ENCODE peak calls at places on chromosomes 12 and 14, in six cellular contexts. One of them, this sample, is unnamed.

GRCh38 chr12:28710882-28711281 is 438.2 kb upstream of the FAR2 start:
- DNase-seq in cerebellar nuclear complex: no peak
- DNase-seq in ecto neural progenitor cell: no peak
- DNase-seq in ureter: no peak
- DNase-seq in activated naive CD8-positive, alpha-beta T cell treated with anti-CD3 and anti-CD28 coated beads, Interleukin-2, amount 50 U/mL, for 24 hours: no peak
- DNase-seq in NCI-H1105: no peak
- DNase-seq in this sample: no peak

GRCh38 chr12:30882706-30883105 is 43.8 kb upstream of the TSPAN11 start:
- DNase-seq in ecto neural progenitor cell: peak
- DNase-seq in ureter: no peak
- DNase-seq in activated naive CD8-positive, alpha-beta T cell treated with anti-CD3 and anti-CD28 coated beads, Interleukin-2, amount 50 U/mL, for 24 hours: no peak
- DNase-seq in NCI-H1105: no peak
- DNase-seq in cerebellar nuclear complex: peak
- DNase-seq in this sample: no peak

GRCh38 chr12:119229837-119230236 is 51.1 kb downstream of the HSPB8 start:
- DNase-seq in NCI-H1105: no peak
- DNase-seq in cerebellar nuclear complex: no peak
- DNase-seq in activated naive CD8-positive, alpha-beta T cell treated with anti-CD3 and anti-CD28 coated beads, Interleukin-2, amount 50 U/mL, for 24 hours: no peak
- DNase-seq in ureter: no peak
- DNase-seq in ecto neural progenitor cell: peak
- DNase-seq in this sample: peak

GRCh38 chr14:91924871-91925726 is 22.4 kb downstream of the FBLN5 start:
- DNase-seq in ureter: no peak
- DNase-seq in activated naive CD8-positive, alpha-beta T cell treated with anti-CD3 and anti-CD28 coated beads, Interleukin-2, amount 50 U/mL, for 24 hours: no peak
- DNase-seq in NCI-H1105: no peak
- DNase-seq in cerebellar nuclear complex: no peak
- DNase-seq in ecto neural progenitor cell: no peak
- DNase-seq in this sample: no peak

GRCh38 chr12:53495903-53496751 is 3.1 kb downstream of the MAP3K12 start:
- DNase-seq in NCI-H1105: no peak
- DNase-seq in activated naive CD8-positive, alpha-beta T cell treated with anti-CD3 and anti-CD28 coated beads, Interleukin-2, amount 50 U/mL, for 24 hours: no peak
- DNase-seq in ureter: no peak
- DNase-seq in cerebellar nuclear complex: no peak
- DNase-seq in ecto neural progenitor cell: peak
- DNase-seq in this sample: peak

GRCh38 chr12:41014643-41015020 is 173.5 kb upstream of the PDZRN4 start:
- DNase-seq in ureter: no peak
- DNase-seq in cerebellar nuclear complex: no peak
- DNase-seq in NCI-H1105: no peak
- DNase-seq in ecto neural progenitor cell: no peak
- DNase-seq in activated naive CD8-positive, alpha-beta T cell treated with anti-CD3 and anti-CD28 coated beads, Interleukin-2, amount 50 U/mL, for 24 hours: no peak
- DNase-seq in this sample: no peak

GRCh38 chr14:100132903-100133510 is 26.4 kb downstream of the DEGS2 start:
- DNase-seq in cerebellar nuclear complex: no peak
- DNase-seq in ecto neural progenitor cell: no peak
- DNase-seq in ureter: no peak
- DNase-seq in NCI-H1105: no peak
- DNase-seq in activated naive CD8-positive, alpha-beta T cell treated with anti-CD3 and anti-CD28 coated beads, Interleukin-2, amount 50 U/mL, for 24 hours: no peak
- DNase-seq in this sample: no peak

GRCh38 chr12:107398101-107398500 is 287.5 kb upstream of the PWP1 start:
- DNase-seq in cerebellar nuclear complex: no peak
- DNase-seq in NCI-H1105: no peak
- DNase-seq in activated naive CD8-positive, alpha-beta T cell treated with anti-CD3 and anti-CD28 coated beads, Interleukin-2, amount 50 U/mL, for 24 hours: no peak
- DNase-seq in ecto neural progenitor cell: no peak
- DNase-seq in ureter: no peak
- DNase-seq in this sample: no peak

GRCh38 chr12:78086553-78087362 is 256.1 kb downstream of the NAV3 start:
- DNase-seq in cerebellar nuclear complex: no peak
- DNase-seq in activated naive CD8-positive, alpha-beta T cell treated with anti-CD3 and anti-CD28 coated beads, Interleukin-2, amount 50 U/mL, for 24 hours: no peak
- DNase-seq in NCI-H1105: no peak
- DNase-seq in ureter: no peak
- DNase-seq in ecto neural progenitor cell: no peak
- DNase-seq in this sample: no peak

GRCh38 chr14:60257862-60258261 is 8.8 kb downstream of the PPM1A start:
- DNase-seq in ureter: no peak
- DNase-seq in NCI-H1105: no peak
- DNase-seq in ecto neural progenitor cell: no peak
- DNase-seq in cerebellar nuclear complex: no peak
- DNase-seq in activated naive CD8-positive, alpha-beta T cell treated with anti-CD3 and anti-CD28 coated beads, Interleukin-2, amount 50 U/mL, for 24 hours: no peak
- DNase-seq in this sample: no peak

GRCh38 chr12:48717252-48717695 is 767 bp upstream of the CCNT1 start:
- DNase-seq in cerebellar nuclear complex: no peak
- DNase-seq in ecto neural progenitor cell: no peak
- DNase-seq in NCI-H1105: no peak
- DNase-seq in activated naive CD8-positive, alpha-beta T cell treated with anti-CD3 and anti-CD28 coated beads, Interleukin-2, amount 50 U/mL, for 24 hours: no peak
- DNase-seq in ureter: no peak
- DNase-seq in this sample: no peak

GRCh38 chr12:52604859-52605258 is 3.6 kb upstream of the KRT72 start:
- DNase-seq in activated naive CD8-positive, alpha-beta T cell treated with anti-CD3 and anti-CD28 coated beads, Interleukin-2, amount 50 U/mL, for 24 hours: no peak
- DNase-seq in cerebellar nuclear complex: no peak
- DNase-seq in ureter: peak
- DNase-seq in ecto neural progenitor cell: peak
- DNase-seq in NCI-H1105: no peak
- DNase-seq in this sample: no peak

GRCh38 chr12:56413392-56413791 is 35.8 kb downstream of the TIMELESS start:
- DNase-seq in ecto neural progenitor cell: no peak
- DNase-seq in activated naive CD8-positive, alpha-beta T cell treated with anti-CD3 and anti-CD28 coated beads, Interleukin-2, amount 50 U/mL, for 24 hours: no peak
- DNase-seq in cerebellar nuclear complex: no peak
- DNase-seq in NCI-H1105: no peak
- DNase-seq in ureter: no peak
- DNase-seq in this sample: no peak

GRCh38 chr12:52634266-52635056 is 16.1 kb upstream of the KRT73 start:
- DNase-seq in ecto neural progenitor cell: peak
- DNase-seq in cerebellar nuclear complex: no peak
- DNase-seq in NCI-H1105: peak
- DNase-seq in ureter: peak
- DNase-seq in activated naive CD8-positive, alpha-beta T cell treated with anti-CD3 and anti-CD28 coated beads, Interleukin-2, amount 50 U/mL, for 24 hours: no peak
- DNase-seq in this sample: peak

GRCh38 chr12:121287267-121287954 is 9.1 kb downstream of the CAMKK2 start:
- DNase-seq in cerebellar nuclear complex: peak
- DNase-seq in ecto neural progenitor cell: no peak
- DNase-seq in ureter: no peak
- DNase-seq in activated naive CD8-positive, alpha-beta T cell treated with anti-CD3 and anti-CD28 coated beads, Interleukin-2, amount 50 U/mL, for 24 hours: no peak
- DNase-seq in NCI-H1105: no peak
- DNase-seq in this sample: no peak

GRCh38 chr12:113040722-113041168 is 15.8 kb upstream of the DTX1 start:
- DNase-seq in activated naive CD8-positive, alpha-beta T cell treated with anti-CD3 and anti-CD28 coated beads, Interleukin-2, amount 50 U/mL, for 24 hours: no peak
- DNase-seq in ecto neural progenitor cell: no peak
- DNase-seq in NCI-H1105: no peak
- DNase-seq in cerebellar nuclear complex: no peak
- DNase-seq in ureter: peak
- DNase-seq in this sample: peak

GRCh38 chr12:29350080-29350479 is 30.9 kb downstream of the ERGIC2 start:
- DNase-seq in cerebellar nuclear complex: no peak
- DNase-seq in ecto neural progenitor cell: no peak
- DNase-seq in activated naive CD8-positive, alpha-beta T cell treated with anti-CD3 and anti-CD28 coated beads, Interleukin-2, amount 50 U/mL, for 24 hours: no peak
- DNase-seq in ureter: no peak
- DNase-seq in NCI-H1105: peak
- DNase-seq in this sample: no peak

GRCh38 chr14:89040438-89041244 is 216.2 kb downstream of the TTC8 start:
- DNase-seq in activated naive CD8-positive, alpha-beta T cell treated with anti-CD3 and anti-CD28 coated beads, Interleukin-2, amount 50 U/mL, for 24 hours: peak
- DNase-seq in ureter: peak
- DNase-seq in NCI-H1105: peak
- DNase-seq in ecto neural progenitor cell: peak
- DNase-seq in cerebellar nuclear complex: peak
- DNase-seq in this sample: peak